ENCODE peak calls at places on chromosome 3, in ten cellular contexts. Z is left ventricle myocardium inferior, V is ELR, J is NCI-H1105 treated with DMSO at 0.1 percent for 48 hours, W is B cell, F is SK-N-SH, K is HCT116, T is anterior cingulate cortex, N is NCI-H510A treated with DMSO at 0.1 percent for 48 hours, I is NCI-H2081 treated with DMSO at 0.1 percent for 48 hours. H is an unnamed sample.

GRCh38 chr3:123767564-123768292 is 116.4 kb downstream of the MYLK start:
- DNase-seq in V (no peak), F (no peak), N (no peak), I (no peak), J (no peak), K (no peak), T (no peak), W (no peak), Z (no peak), H (no peak)

GRCh38 chr3:52092291-52092660 is 35.9 kb upstream of the DUSP7 start:
- DNase-seq in K (no peak), N (no peak), F (no peak), W (no peak), J (no peak), V (no peak), Z (no peak), T (no peak), I (no peak), H (no peak)

GRCh38 chr3:13896473-13897154 is 16.7 kb upstream of the WNT7A start:
- DNase-seq in N (peak), J (peak), W (no peak), F (peak), I (no peak), V (peak), T (no peak), K (peak), Z (no peak), H (no peak)

GRCh38 chr3:52353291-52353855 is 37.3 kb downstream of the DNAH1 start:
- DNase-seq in T (no peak), W (no peak), F (no peak), Z (no peak), K (no peak), V (no peak), J (no peak), I (no peak), N (no peak), H (no peak)

GRCh38 chr3:45034612-45035252 is 8.6 kb downstream of the CLEC3B start:
- DNase-seq in W (no peak), J (no peak), I (no peak), V (peak), T (no peak), K (no peak), F (no peak), Z (peak), N (no peak), H (no peak)

GRCh38 chr3:8077126-8077525 is 424.5 kb upstream of the LMCD1 start:
- DNase-seq in I (no peak), N (no peak), W (no peak), F (no peak), T (no peak), K (no peak), Z (no peak), V (no peak), J (no peak), H (no peak)

GRCh38 chr3:189486556-189486955 is 144.6 kb upstream of the TP63 start:
- DNase-seq in K (no peak), V (no peak), W (no peak), J (no peak), I (no peak), N (no peak), F (no peak), Z (no peak), T (no peak), H (no peak)

GRCh38 chr3:127697531-127698240 is 24.9 kb downstream of the ABTB1 start:
- DNase-seq in F (peak), J (peak), T (peak), K (peak), I (peak), V (peak), Z (peak), W (peak), N (peak), H (peak)

GRCh38 chr3:152100491-152101086 is 168.1 kb upstream of the MBNL1 start:
- DNase-seq in N (no peak), F (no peak), Z (no peak), V (no peak), W (no peak), T (no peak), J (no peak), I (no peak), K (no peak), H (no peak)